ENCODE peak calls at places on chromosomes 5 and 9, in seven cellular contexts. S is SK-N-SH, M is HCT116, H is PC-3, Y is colonic mucosa, T is heart right ventricle, P is body of pancreas. B is an unnamed sample.

GRCh38 chr5:177519463-177520235 is 2.9 kb upstream of the DDX41 start:
- DNase-seq in S (no peak), M (no peak), H (no peak), Y (no peak), T (no peak), P (no peak), B (no peak)

GRCh38 chr5:132797651-132798050 is 15.5 kb upstream of the SOWAHA start:
- DNase-seq in S (no peak), M (no peak), H (no peak), Y (no peak), T (no peak), P (no peak), B (no peak)

GRCh38 chr9:126690431-126691051 is 76.8 kb downstream of the LMX1B start:
- DNase-seq in S (peak), M (peak), H (peak), Y (peak), T (peak), P (peak), B (no peak)

GRCh38 chr5:98999631-99000030 is 70.8 kb upstream of the CHD1 start:
- DNase-seq in S (no peak), M (no peak), H (no peak), Y (no peak), T (no peak), P (no peak), B (no peak)

GRCh38 chr5:141567513-141568117 is 51.2 kb downstream of the DIAPH1 start:
- DNase-seq in S (peak), M (no peak), H (peak), Y (no peak), T (no peak), P (no peak), B (no peak)

GRCh38 chr5:100644776-100645175 is 109.6 kb downstream of the FAM174A start:
- DNase-seq in S (no peak), M (no peak), H (no peak), Y (no peak), T (no peak), P (no peak), B (no peak)

GRCh38 chr9:35972093-35972492 is 14.1 kb upstream of the OR2S2 start:
- DNase-seq in S (no peak), M (no peak), H (no peak), Y (no peak), T (no peak), P (no peak), B (peak)

GRCh38 chr9:82223442-82223841 is 234.9 kb downstream of the SPATA31D1 start:
- DNase-seq in S (no peak), M (no peak), H (no peak), Y (no peak), T (no peak), P (no peak), B (no peak)

GRCh38 chr5:149415245-149415967 is 36.3 kb upstream of the IL17B start:
- DNase-seq in S (no peak), M (no peak), H (no peak), Y (no peak), T (no peak), P (no peak), B (no peak)

GRCh38 chr9:121655231-121655755 is 3.9 kb downstream of the DAB2IP start:
- DNase-seq in S (no peak), M (no peak), H (no peak), Y (no peak), T (no peak), P (no peak), B (no peak)

GRCh38 chr5:59188415-59189225 is 605.7 kb downstream of the RAB3C start:
- DNase-seq in S (peak), M (peak), H (peak), Y (peak), T (peak), P (peak), B (peak)

GRCh38 chr9:83623634-83623991 is 670 bp downstream of the IDNK start:
- DNase-seq in S (no peak), M (no peak), H (peak), Y (peak), T (no peak), P (no peak), B (no peak)

GRCh38 chr5:91079037-91079436 is 304.1 kb downstream of the ARRDC3 start:
- DNase-seq in S (no peak), M (no peak), H (peak), Y (no peak), T (no peak), P (no peak), B (no peak)

GRCh38 chr9:16726718-16727451 is 143.6 kb downstream of the BNC2 start:
- DNase-seq in S (peak), M (no peak), H (peak), Y (peak), T (peak), P (peak), B (peak)
- H3K27ac ChIP-seq in S (peak), M (no peak), H (peak), Y (peak), T (peak), P (peak), B (peak)

GRCh38 chr5:73783823-73784222 is 157.8 kb downstream of the ARHGEF28 start:
- DNase-seq in S (no peak), M (no peak), H (peak), Y (no peak), T (no peak), P (no peak), B (no peak)

GRCh38 chr5:73789851-73790281 is 163.9 kb downstream of the ARHGEF28 start:
- DNase-seq in S (no peak), M (no peak), H (no peak), Y (no peak), T (no peak), P (no peak), B (no peak)

GRCh38 chr5:73791389-73791788 is 165.4 kb downstream of the ARHGEF28 start:
- DNase-seq in S (no peak), M (no peak), H (no peak), Y (no peak), T (no peak), P (no peak), B (no peak)

GRCh38 chr5:73780297-73781080 is 154.5 kb downstream of the ARHGEF28 start:
- DNase-seq in S (no peak), M (no peak), H (no peak), Y (peak), T (peak), P (no peak), B (peak)

DNA sequence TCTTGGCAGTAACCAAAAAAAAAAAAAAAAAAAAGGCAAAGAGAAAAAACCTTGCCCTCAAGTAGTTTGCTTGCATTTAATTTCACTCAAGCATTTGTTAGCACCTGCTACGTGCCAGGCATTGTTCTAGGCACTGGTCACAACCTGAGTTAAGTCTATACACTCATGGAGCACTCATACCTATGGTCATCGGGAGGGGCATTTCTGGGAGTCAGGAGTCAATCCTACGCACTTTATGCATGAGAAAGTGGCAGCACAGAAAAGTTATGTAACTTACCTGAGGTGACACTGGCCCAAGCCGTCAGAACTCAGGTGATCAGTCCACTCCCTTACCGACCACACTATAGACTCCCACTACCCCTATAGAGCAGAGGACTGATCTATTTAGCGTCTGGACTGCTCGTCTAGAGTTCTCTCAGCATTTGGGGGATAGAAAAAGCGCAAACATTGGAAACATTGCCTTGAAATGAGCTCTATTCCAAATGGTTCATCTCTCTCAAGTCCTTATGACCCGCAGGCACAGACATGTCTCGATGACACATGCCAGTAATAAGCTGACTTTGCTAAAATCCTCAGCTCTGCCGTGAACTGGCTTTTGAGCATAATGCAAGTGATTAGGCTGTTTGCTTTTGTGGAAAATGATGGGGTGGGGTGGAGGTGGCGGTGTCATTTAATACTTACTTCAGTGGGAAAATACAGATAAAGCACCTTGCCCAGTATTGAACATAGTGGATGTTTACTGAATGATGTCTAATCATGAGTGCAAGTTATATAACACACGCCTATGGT is 160.2 kb downstream of the ARHGEF28 start:
- DNase-seq in S (no peak), M (no peak), H (no peak), Y (no peak), T (no peak), P (peak), B (no peak)
- H3K27ac ChIP-seq in S (no peak), M (no peak), H (no peak), Y (no peak), T (no peak), P (no peak), B (no peak)

GRCh38 chr5:95925345-95925744 is 36.3 kb downstream of the ELL2 start:
- DNase-seq in S (no peak), M (no peak), H (no peak), Y (no peak), T (no peak), P (no peak), B (no peak)
- H3K27ac ChIP-seq in S (no peak), M (no peak), H (no peak), Y (no peak), T (no peak), P (peak), B (no peak)

GRCh38 chr5:116370886-116371285 is 203.7 kb downstream of the SEMA6A start:
- DNase-seq in S (no peak), M (no peak), H (peak), Y (no peak), T (no peak), P (no peak), B (no peak)
- H3K27ac ChIP-seq in S (no peak), M (no peak), H (no peak), Y (no peak), T (peak), P (peak), B (peak)

GRCh38 chr5:74177995-74178394 is 462.5 kb downstream of the ENC1 start:
- DNase-seq in S (no peak), M (no peak), H (no peak), Y (no peak), T (no peak), P (no peak), B (no peak)
- H3K27ac ChIP-seq in S (no peak), M (no peak), H (no peak), Y (no peak), T (no peak), P (no peak), B (no peak)

GRCh38 chr5:111932207-111932606 is 175.2 kb upstream of the NREP start:
- DNase-seq in S (no peak), M (no peak), H (no peak), Y (no peak), T (no peak), P (no peak), B (no peak)
- H3K27ac ChIP-seq in S (peak), M (no peak), H (no peak), Y (no peak), T (no peak), P (no peak), B (no peak)

GRCh38 chr9:127878001-127878651 is 651 bp upstream of the AK1 start:
- DNase-seq in S (no peak), M (no peak), H (no peak), Y (no peak), T (no peak), P (no peak), B (peak)
- H3K27ac ChIP-seq in S (peak), M (peak), H (no peak), Y (peak), T (peak), P (peak), B (peak)

GRCh38 chr5:136012041-136012804 is 16.6 kb upstream of the TGFBI start:
- DNase-seq in S (no peak), M (no peak), H (peak), Y (no peak), T (no peak), P (no peak), B (no peak)
- H3K27ac ChIP-seq in S (peak), M (no peak), H (no peak), Y (no peak), T (peak), P (peak), B (peak)

GRCh38 chr5:168192120-168192519 is 99.3 kb upstream of the WWC1 start:
- DNase-seq in S (no peak), M (no peak), H (no peak), Y (no peak), T (no peak), P (no peak), B (no peak)
- H3K27ac ChIP-seq in S (no peak), M (no peak), H (no peak), Y (no peak), T (peak), P (no peak), B (peak)

B was measured in heart left ventricle.